ENCODE peak calls at places on chromosomes 16 and 17, in four cellular contexts. Z is NCI-H524; X is activated CD8-positive, alpha-beta T cell treated with anti-CD3 and anti-CD28 coated beads for 36 hours; U is hepatic stellate cell. T is an unnamed sample.

GRCh38 chr17:10048951-10049350 is 143.9 kb upstream of the RCVRN start:
- DNase-seq in U (no peak), X (no peak), Z (no peak), T (no peak)

GRCh38 chr16:68458101-68458500 is 9.8 kb upstream of the SMPD3 start:
- DNase-seq in U (no peak), Z (no peak), X (no peak), T (no peak)

GRCh38 chr16:3182608-3183444 is 5.2 kb upstream of the OR1F1 start:
- DNase-seq in X (peak), Z (peak), U (peak), T (peak)

GRCh38 chr16:89696598-89697128 is 4.8 kb downstream of the SPATA2L start:
- DNase-seq in U (no peak), X (peak), Z (no peak), T (no peak)

GRCh38 chr17:9768381-9768934 is 22.9 kb downstream of the DHRS7C start:
- DNase-seq in X (no peak), U (no peak), Z (no peak), T (no peak)

GRCh38 chr17:81419333-81419885 is 24.2 kb downstream of the BAHCC1 start:
- DNase-seq in U (peak), X (no peak), Z (peak), T (peak)

GRCh38 chr17:8488931-8489330 is 53.2 kb downstream of the NDEL1 start:
- DNase-seq in X (no peak), Z (no peak), U (peak), T (no peak)

GRCh38 chr16:66007717-66008116 is 358.8 kb upstream of the CDH5 start:
- DNase-seq in Z (no peak), U (peak), X (no peak), T (no peak)

GRCh38 chr16:70490261-70490660 is 33.1 kb downstream of the COG4 start:
- DNase-seq in U (no peak), Z (peak), X (no peak), T (peak)

GRCh38 chr17:17503566-17504130 is 7.5 kb upstream of the RASD1 start:
- DNase-seq in X (no peak), U (no peak), Z (no peak), T (no peak)

GRCh38 chr16:84069540-84069939 is 26.9 kb upstream of the SLC38A8 start:
- DNase-seq in U (no peak), Z (no peak), X (no peak), T (no peak)

GRCh38 chr17:33057564-33057963 is 65.9 kb downstream of the SPACA3 start:
- DNase-seq in X (no peak), Z (no peak), U (no peak), T (no peak)

T was measured in DMS 273 treated with DMSO at 0.1 percent for 48 hours.